ENCODE peak calls at places on chromosomes 4 and X, in nine cellular contexts. G, S, P, J, N, U, H, M and V are unnamed samples.

GRCh38 chr4:175066923-175067627 is 148.9 kb downstream of the ADAM29 start:
- DNase-seq in G (no peak), S (no peak), P (no peak), J (no peak), N (no peak), U (no peak), H (no peak), M (no peak), V (no peak)

GRCh38 chr4:40848981-40849380 is 99.2 kb downstream of the NSUN7 start:
- DNase-seq in G (no peak), S (no peak), P (no peak), J (no peak), N (peak; percentile 58), U (no peak), H (no peak), M (no peak), V (no peak)

GRCh38 chrX:30885136-30885535 is 3.9 kb downstream of the TAB3 start:
- DNase-seq in G (no peak), S (no peak), P (no peak), J (no peak), N (no peak), U (no peak), H (no peak), M (no peak), V (no peak)

GRCh38 chr4:83128235-83128929 is 13.9 kb upstream of the PLAC8 start:
- DNase-seq in G (no peak), S (no peak), P (no peak), J (no peak), N (no peak), U (no peak), H (no peak), M (no peak), V (no peak)

GRCh38 chr4:6362896-6363295 is 93.2 kb downstream of the WFS1 start:
- DNase-seq in G (no peak), S (no peak), P (peak; percentile 77), J (peak; percentile 32), N (peak; percentile 5), U (no peak), H (peak; percentile 85), M (peak; percentile 68), V (no peak)

GRCh38 chrX:130165181-130165702 is 399 bp downstream of the AIFM1 start:
- DNase-seq in G (no peak), S (peak; percentile 67), P (no peak), J (no peak), N (no peak), U (no peak), H (no peak), M (no peak), V (no peak)

GRCh38 chr4:181957088-181957487 is 286.1 kb upstream of the TENM3 start:
- DNase-seq in G (no peak), S (peak; percentile 43), P (no peak), J (no peak), N (peak; percentile 52), U (no peak), H (no peak), M (no peak), V (no peak)

GRCh38 chr4:130985371-130985770 is 1889.4 kb downstream of the C4orf33 start:
- DNase-seq in G (no peak), S (no peak), P (no peak), J (no peak), N (peak; percentile 74), U (no peak), H (no peak), M (no peak), V (no peak)

GRCh38 chr4:117560329-117560728 is 474.0 kb upstream of the NDST3 start:
- DNase-seq in G (no peak), S (no peak), P (no peak), J (no peak), N (peak; percentile 11), U (no peak), H (no peak), M (no peak), V (no peak)

GRCh38 chr4:40301592-40301991 is 33.5 kb upstream of the CHRNA9 start:
- DNase-seq in G (no peak), S (no peak), P (no peak), J (no peak), N (no peak), U (peak; percentile 75), H (no peak), M (no peak), V (no peak)

GRCh38 chr4:37742149-37742548 is 56.0 kb upstream of the RELL1 start:
- DNase-seq in G (no peak), S (no peak), P (no peak), J (no peak), N (no peak), U (no peak), H (no peak), M (no peak), V (no peak)
- TF ChIP-seq CTCF in G (no peak), S (no peak), P (no peak), J (no peak), N (no peak), U (no peak), H (no peak), M (peak; percentile 48), V (peak; percentile 15)

GRCh38 chr4:164997324-164997723 is 19.9 kb upstream of the TRIM61 start:
- DNase-seq in G (no peak), S (no peak), P (no peak), J (no peak), N (no peak), U (no peak), H (no peak), M (no peak), V (no peak)
- TF ChIP-seq CTCF in G (no peak), S (no peak), P (no peak), J (no peak), N (no peak), U (no peak), H (no peak), M (peak; percentile 43), V (no peak)

GRCh38 chr4:143287571-143287923 is 49.1 kb upstream of the GAB1 start:
- DNase-seq in G (no peak), S (no peak), P (no peak), J (no peak), N (no peak), U (no peak), H (no peak), M (no peak), V (no peak)
- TF ChIP-seq CTCF in G (no peak), S (no peak), P (no peak), J (no peak), N (no peak), U (no peak), H (no peak), M (no peak), V (no peak)

GRCh38 chrX:50680990-50681389 is 133.0 kb downstream of the SHROOM4 start:
- DNase-seq in G (peak; percentile 30), S (no peak), P (peak; percentile 18), J (no peak), N (peak; percentile 63), U (no peak), H (no peak), M (no peak), V (no peak)
- TF ChIP-seq CTCF in G (peak; percentile 44), S (peak; percentile 23), P (peak; percentile 23), J (peak; percentile 23), N (peak; percentile 39), U (no peak), H (peak; percentile 52), M (peak; percentile 54), V (peak; percentile 14)

GRCh38 chr4:48271626-48272025 is 2.0 kb upstream of the TEC start:
- DNase-seq in G (no peak), S (no peak), P (no peak), J (no peak), N (no peak), U (no peak), H (no peak), M (no peak), V (no peak)

GRCh38 chr4:48268956-48269860 is at the start of gene TEC:
- DNase-seq in G (peak; percentile 61), S (peak; percentile 74), P (peak; percentile 71), J (peak; percentile 70), N (peak; percentile 22), U (no peak), H (peak; percentile 60), M (peak; percentile 52), V (peak; percentile 68)

GRCh38 chr4:48270516-48270897 is 869 bp upstream of the TEC start:
- DNase-seq in G (no peak), S (no peak), P (no peak), J (no peak), N (no peak), U (no peak), H (no peak), M (no peak), V (no peak)

GRCh38 chr4:48271048-48271452 is 1.4 kb upstream of the TEC start:
- DNase-seq in G (no peak), S (no peak), P (no peak), J (no peak), N (no peak), U (no peak), H (no peak), M (no peak), V (no peak)

GRCh38 chr4:48269861-48270515 is 350 bp upstream of the TEC start:
- DNase-seq in G (peak; percentile 88), S (peak; percentile 96), P (peak; percentile 97), J (peak; percentile 95), N (peak; percentile 54), U (peak; percentile 73), H (peak; percentile 94), M (peak; percentile 64), V (peak; percentile 99)
- TF ChIP-seq CTCF in G (no peak), S (no peak), P (no peak), J (peak; percentile 12), N (peak; percentile 14), U (peak; percentile 46), H (peak; percentile 28), M (peak; percentile 47), V (peak; percentile 20)